ENCODE peak calls at places on chromosomes 6 and 20, in nine cellular contexts. G is iPS-NIHi11; X is CD8-positive, alpha-beta T cell; F is HEK293T; T is activated CD8-positive, alpha-beta T cell treated with anti-CD3 and anti-CD28 coated beads, Interleukin-2, amount 10 ng/mL, durations not matched to agents 7 days and 5 days; B is upper lobe of right lung; N is activated CD4-positive, alpha-beta T cell treated with anti-CD3 and anti-CD28 coated beads, Interleukin-2, amount 50 U/mL, for 48 hours; M is amniotic stem cell; C is breast epithelium. A is an unnamed sample.
A peak's percentile ranks its signal among the peaks of the same experiment; 100 is the strongest.

GRCh38 chr20:47792021-47792618 is 6.8 kb upstream of the SULF2 start:
- DNase-seq in F (no peak), T (no peak), C (peak; percentile 67), X (no peak), M (no peak), N (no peak), B (no peak), G (peak; percentile 23), A (no peak)

GRCh38 chr20:58889334-58890072 is 37.0 kb downstream of the GNAS start:
- DNase-seq in X (peak; percentile 16), N (peak; percentile 12), B (no peak), M (no peak), F (no peak), T (no peak), C (no peak), G (no peak), A (no peak)

GRCh38 chr20:10668677-10669368 is 5.0 kb downstream of the JAG1 start:
- DNase-seq in B (no peak), G (no peak), F (no peak), M (no peak), N (no peak), T (no peak), X (no peak), C (no peak), A (no peak)

GRCh38 chr20:37275125-37275524 is 13.5 kb upstream of the GHRH start:
- DNase-seq in M (no peak), N (no peak), C (no peak), T (no peak), X (no peak), B (no peak), G (no peak), F (no peak), A (no peak)

GRCh38 chr20:59149678-59150504 is 13.7 kb upstream of the ZNF831 start:
- DNase-seq in C (no peak), G (no peak), B (no peak), X (peak; percentile 77), F (no peak), M (no peak), N (peak; percentile 63), T (peak; percentile 91), A (no peak)

GRCh38 chr6:124924333-124924759 is 37.9 kb upstream of the RNF217 start:
- DNase-seq in C (no peak), M (no peak), B (no peak), F (no peak), T (no peak), G (no peak), N (no peak), X (no peak), A (no peak)

GRCh38 chr6:39189915-39190544 is 39.2 kb downstream of the KCNK5 start:
- DNase-seq in F (peak; percentile 61), M (no peak), G (peak; percentile 80), C (no peak), N (peak; percentile 34), B (peak; percentile 79), T (peak; percentile 30), X (no peak), A (peak; percentile 68)

GRCh38 chr6:80658926-80659325 is 552.5 kb downstream of the BCKDHB start:
- DNase-seq in X (no peak), N (no peak), G (no peak), F (no peak), T (no peak), C (no peak), B (no peak), M (no peak), A (no peak)

GRCh38 chr20:35555951-35556645 is 14.2 kb downstream of the ERGIC3 start:
- DNase-seq in X (no peak), C (no peak), G (no peak), B (peak; percentile 40), F (no peak), M (no peak), T (no peak), N (no peak), A (no peak)

GRCh38 chr6:17394192-17394611 is 807 bp downstream of the CAP2 start:
- DNase-seq in N (peak; percentile 11), X (no peak), G (peak; percentile 73), M (peak; percentile 48), T (peak; percentile 20), C (no peak), F (peak; percentile 56), B (peak; percentile 67), A (peak; percentile 9)

GRCh38 chr6:166936079-166936787 is 20.1 kb downstream of the RNASET2 start:
- DNase-seq in B (no peak), N (peak; percentile 35), C (no peak), X (no peak), M (no peak), G (no peak), F (no peak), T (no peak), A (no peak)

GRCh38 chr6:33627876-33628275 is 6.8 kb downstream of the ITPR3 start:
- DNase-seq in C (no peak), F (no peak), N (no peak), M (no peak), T (no peak), X (no peak), G (no peak), B (no peak), A (no peak)

GRCh38 chr20:50550531-50550930 is 40.3 kb downstream of the PTPN1 start:
- DNase-seq in T (no peak), C (no peak), B (no peak), M (no peak), N (no peak), X (no peak), F (no peak), G (no peak), A (no peak)

GRCh38 chr6:159044899-159045727 is at the start of gene TAGAP:
- DNase-seq in C (no peak), M (no peak), N (peak; percentile 88), B (peak; percentile 81), F (no peak), G (peak; percentile 36), T (peak; percentile 94), X (peak; percentile 80), A (no peak)

GRCh38 chr20:11935212-11935611 is 17.5 kb downstream of the BTBD3 start:
- DNase-seq in T (no peak), X (no peak), B (no peak), F (no peak), M (no peak), C (no peak), G (no peak), N (no peak), A (no peak)

GRCh38 chr20:32356935-32357868 is 929 bp upstream of the ASXL1 start:
- DNase-seq in M (no peak), F (no peak), C (no peak), B (no peak), N (no peak), T (no peak), X (no peak), G (peak; percentile 9), A (peak; percentile 43)

GRCh38 chr6:43939281-43940070 is 169.5 kb downstream of the VEGFA start:
- DNase-seq in X (no peak), F (no peak), G (no peak), N (no peak), C (no peak), T (no peak), M (no peak), B (no peak), A (no peak)

GRCh38 chr20:49272654-49273053 is 5.2 kb downstream of the ZNFX1 start:
- DNase-seq in F (no peak), M (no peak), B (no peak), N (no peak), G (no peak), X (no peak), T (no peak), C (no peak), A (no peak)

GRCh38 chr20:20303320-20303719 is 64.6 kb upstream of the INSM1 start:
- DNase-seq in F (no peak), C (no peak), N (no peak), G (no peak), M (no peak), B (no peak), T (no peak), X (no peak), A (no peak)

GRCh38 chr6:73204252-73204651 is 21.0 kb downstream of the KHDC1L start:
- DNase-seq in T (no peak), C (no peak), N (no peak), F (no peak), M (no peak), X (no peak), B (no peak), G (no peak), A (no peak)